ENCODE peak calls at places on chromosomes 16 and 17, in four cellular contexts. One of them, this sample, is unnamed.

GRCh38 chr16:3591436-3591803 is 14.2 kb upstream of the NLRC3 start:
- DNase-seq in naive B cell: no peak
- DNase-seq in GM19239: no peak
- DNase-seq in cardiac fibroblast: no peak
- DNase-seq in this sample: no peak

GRCh38 chr17:66268247-66268927 is 34.0 kb upstream of the PRKCA start:
- DNase-seq in cardiac fibroblast: peak
- DNase-seq in GM19239: no peak
- DNase-seq in naive B cell: no peak
- DNase-seq in this sample: peak

GRCh38 chr16:86061318-86061695 is 162.3 kb downstream of the IRF8 start:
- DNase-seq in GM19239: no peak
- DNase-seq in naive B cell: no peak
- DNase-seq in cardiac fibroblast: no peak
- DNase-seq in this sample: no peak

GRCh38 chr16:22296225-22297113 is 740 bp upstream of the POLR3E start:
- DNase-seq in cardiac fibroblast: peak
- DNase-seq in GM19239: no peak
- DNase-seq in naive B cell: no peak
- DNase-seq in this sample: no peak

GRCh38 chr16:75462804-75463203 is 1.7 kb downstream of the TMEM170A start:
- DNase-seq in cardiac fibroblast: no peak
- DNase-seq in GM19239: no peak
- DNase-seq in naive B cell: peak
- DNase-seq in this sample: no peak

GRCh38 chr16:67544329-67544841 is 15.8 kb downstream of the RIPOR1 start:
- DNase-seq in cardiac fibroblast: no peak
- DNase-seq in GM19239: no peak
- DNase-seq in naive B cell: no peak
- DNase-seq in this sample: no peak

GRCh38 chr16:77918792-77919707 is 103.3 kb upstream of the CLEC3A start:
- DNase-seq in naive B cell: no peak
- DNase-seq in cardiac fibroblast: no peak
- DNase-seq in GM19239: no peak
- DNase-seq in this sample: no peak

GRCh38 chr16:89241187-89242003 is 23.9 kb downstream of the ZNF778 start:
- DNase-seq in cardiac fibroblast: peak
- DNase-seq in naive B cell: peak
- DNase-seq in GM19239: peak
- DNase-seq in this sample: peak

GRCh38 chr17:38958756-38959155 is 8.4 kb downstream of the FBXO47 start:
- DNase-seq in GM19239: no peak
- DNase-seq in cardiac fibroblast: peak
- DNase-seq in naive B cell: no peak
- DNase-seq in this sample: peak

GRCh38 chr16:9254863-9255262 is 163.4 kb downstream of the HAPSTR1 start:
- DNase-seq in cardiac fibroblast: no peak
- DNase-seq in naive B cell: no peak
- DNase-seq in GM19239: no peak
- DNase-seq in this sample: no peak

GRCh38 chr17:45428954-45429337 is 3.7 kb downstream of the ARHGAP27 start:
- DNase-seq in cardiac fibroblast: no peak
- DNase-seq in naive B cell: peak
- DNase-seq in GM19239: no peak
- DNase-seq in this sample: no peak

GRCh38 chr16:87000007-87000406 is 317.2 kb downstream of the C16orf95 start:
- DNase-seq in GM19239: no peak
- DNase-seq in naive B cell: no peak
- DNase-seq in cardiac fibroblast: no peak
- DNase-seq in this sample: no peak

GRCh38 chr16:87145181-87146176 is 171.7 kb downstream of the C16orf95 start:
- DNase-seq in GM19239: no peak
- DNase-seq in cardiac fibroblast: peak
- DNase-seq in naive B cell: no peak
- DNase-seq in this sample: no peak

GRCh38 chr16:30748634-30749445 is 615 bp downstream of the PHKG2 start:
- DNase-seq in GM19239: no peak
- DNase-seq in naive B cell: no peak
- DNase-seq in cardiac fibroblast: peak
- DNase-seq in this sample: peak

GRCh38 chr16:86012221-86012620 is 113.3 kb downstream of the IRF8 start:
- DNase-seq in naive B cell: no peak
- DNase-seq in GM19239: no peak
- DNase-seq in cardiac fibroblast: no peak
- DNase-seq in this sample: no peak

GRCh38 chr17:77735341-77736206 is 222.9 kb upstream of the TNRC6C start:
- DNase-seq in GM19239: no peak
- DNase-seq in naive B cell: no peak
- DNase-seq in cardiac fibroblast: no peak
- DNase-seq in this sample: no peak

This sample was measured in AG08395.